ENCODE peak calls at places on chromosome 17, in nine cellular contexts. I is mesenchymal stem cell; N is mesendoderm; J is astrocyte of the spinal cord; Y is HL-60; B is neuronal stem cell; P is effector memory CD4-positive, alpha-beta T cell; W is hepatocyte; L is brain microvascular endothelial cell. Z is an unnamed sample.

GRCh38 chr17:67491009-67491677 is 114.1 kb downstream of the PITPNC1 start:
- DNase-seq in I (peak), N (no peak), J (peak), Y (peak), B (no peak), P (no peak), W (peak), L (peak), Z (peak)

GRCh38 chr17:45003877-45004276 is 35.8 kb upstream of the C1QL1 start:
- DNase-seq in I (no peak), N (peak), J (no peak), Y (no peak), B (no peak), P (no peak), W (no peak), L (no peak), Z (no peak)

GRCh38 chr17:68693466-68693865 is 92.3 kb upstream of the FAM20A start:
- DNase-seq in I (no peak), N (no peak), J (no peak), Y (no peak), B (no peak), P (no peak), W (no peak), L (no peak), Z (no peak)

GRCh38 chr17:14784997-14785696 is 480.0 kb downstream of the PMP22 start:
- DNase-seq in I (no peak), N (peak), J (no peak), Y (no peak), B (no peak), P (no peak), W (peak), L (no peak), Z (no peak)

GRCh38 chr17:7777017-7777416 is 57.0 kb upstream of the KDM6B start:
- DNase-seq in I (no peak), N (no peak), J (no peak), Y (no peak), B (no peak), P (no peak), W (no peak), L (no peak), Z (no peak)

GRCh38 chr17:51721711-51722110 is 436.8 kb downstream of the CA10 start:
- DNase-seq in I (no peak), N (no peak), J (no peak), Y (no peak), B (no peak), P (no peak), W (no peak), L (no peak), Z (no peak)

GRCh38 chr17:61426482-61427304 is 25.5 kb upstream of the TBX4 start:
- DNase-seq in I (no peak), N (no peak), J (no peak), Y (no peak), B (no peak), P (no peak), W (no peak), L (no peak), Z (no peak)

GRCh38 chr17:55487727-55488436 is 23.4 kb downstream of the SMIM36 start:
- DNase-seq in I (peak), N (no peak), J (no peak), Y (no peak), B (no peak), P (no peak), W (peak), L (no peak), Z (peak)

GRCh38 chr17:80706454-80706853 is 161.8 kb downstream of the RPTOR start:
- DNase-seq in I (no peak), N (peak), J (no peak), Y (no peak), B (no peak), P (no peak), W (no peak), L (no peak), Z (no peak)

GRCh38 chr17:5121186-5121841 is 5.5 kb downstream of the USP6 start:
- DNase-seq in I (no peak), N (no peak), J (no peak), Y (no peak), B (no peak), P (no peak), W (no peak), L (no peak), Z (no peak)

GRCh38 chr17:54992797-54993639 is 24.5 kb downstream of the STXBP4 start:
- DNase-seq in I (peak), N (peak), J (peak), Y (no peak), B (peak), P (no peak), W (peak), L (no peak), Z (peak)

GRCh38 chr17:13158511-13159240 is 140.8 kb upstream of the ELAC2 start:
- DNase-seq in I (no peak), N (no peak), J (no peak), Y (no peak), B (no peak), P (no peak), W (no peak), L (no peak), Z (no peak)

DNA sequence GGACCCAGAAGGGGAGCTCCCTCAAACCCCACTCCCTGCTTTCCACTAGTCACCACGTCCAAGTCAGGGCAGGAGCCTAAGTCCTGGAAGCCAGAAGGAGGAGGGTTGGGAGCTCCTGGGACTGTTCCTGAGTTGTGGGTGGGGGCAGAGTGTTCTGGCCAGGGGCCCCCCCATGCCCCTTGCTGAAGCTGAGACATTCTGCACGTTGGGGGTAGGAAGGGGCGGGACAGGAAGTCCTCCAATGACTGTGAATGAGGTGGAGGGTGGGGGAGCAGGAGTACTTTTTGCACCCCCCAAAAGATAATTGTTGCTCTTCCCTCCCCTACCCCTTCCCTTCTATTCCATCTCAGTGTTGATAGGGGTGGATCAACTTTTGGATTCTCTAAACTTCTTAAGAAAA is 21.4 kb upstream of the C17orf113 start:
- DNase-seq in I (no peak), N (no peak), J (no peak), Y (no peak), B (no peak), P (no peak), W (no peak), L (no peak), Z (no peak)
- H3K4me3 ChIP-seq in I (no peak), N (no peak), J (no peak), Y (no peak), B (no peak), P (no peak), W (no peak), L (no peak), Z (no peak)

GRCh38 chr17:73591278-73592078 is 52.8 kb downstream of the SDK2 start:
- DNase-seq in I (no peak), N (no peak), J (no peak), Y (no peak), B (no peak), P (peak), W (no peak), L (no peak), Z (no peak)
- H3K4me3 ChIP-seq in I (no peak), N (no peak), J (no peak), Y (no peak), B (no peak), P (peak), W (no peak), L (no peak), Z (no peak)

DNA sequence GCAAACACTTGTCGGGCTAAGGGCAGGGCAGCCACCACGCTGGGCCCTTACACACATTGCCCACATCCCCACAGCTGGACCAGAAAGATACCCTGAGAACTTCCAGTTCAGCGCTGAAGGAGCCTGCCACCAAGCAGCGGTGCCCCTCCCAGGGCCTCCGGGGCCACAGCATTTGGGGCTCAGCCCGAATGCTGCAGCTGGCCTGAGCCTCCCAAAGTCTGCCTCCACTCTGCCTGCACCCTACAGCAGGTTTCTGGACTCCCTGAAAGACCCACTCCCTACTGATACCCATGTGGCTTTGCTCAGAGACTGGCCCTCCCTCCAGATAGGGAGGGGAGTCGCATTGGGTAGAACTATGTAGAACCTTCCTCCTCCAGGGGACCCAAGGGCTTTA is 1.5 kb downstream of the MCRIP1 start:
- DNase-seq in I (no peak), N (no peak), J (no peak), Y (no peak), B (no peak), P (no peak), W (no peak), L (no peak), Z (no peak)
- H3K4me3 ChIP-seq in I (peak), N (no peak), J (no peak), Y (peak), B (peak), P (no peak), W (no peak), L (no peak), Z (no peak)

GRCh38 chr17:78252111-78252634 is 20.7 kb downstream of the TMEM235 start:
- DNase-seq in I (no peak), N (no peak), J (no peak), Y (no peak), B (no peak), P (peak), W (no peak), L (no peak), Z (no peak)
- H3K4me3 ChIP-seq in I (no peak), N (no peak), J (no peak), Y (no peak), B (no peak), P (peak), W (no peak), L (no peak), Z (no peak)

DNA sequence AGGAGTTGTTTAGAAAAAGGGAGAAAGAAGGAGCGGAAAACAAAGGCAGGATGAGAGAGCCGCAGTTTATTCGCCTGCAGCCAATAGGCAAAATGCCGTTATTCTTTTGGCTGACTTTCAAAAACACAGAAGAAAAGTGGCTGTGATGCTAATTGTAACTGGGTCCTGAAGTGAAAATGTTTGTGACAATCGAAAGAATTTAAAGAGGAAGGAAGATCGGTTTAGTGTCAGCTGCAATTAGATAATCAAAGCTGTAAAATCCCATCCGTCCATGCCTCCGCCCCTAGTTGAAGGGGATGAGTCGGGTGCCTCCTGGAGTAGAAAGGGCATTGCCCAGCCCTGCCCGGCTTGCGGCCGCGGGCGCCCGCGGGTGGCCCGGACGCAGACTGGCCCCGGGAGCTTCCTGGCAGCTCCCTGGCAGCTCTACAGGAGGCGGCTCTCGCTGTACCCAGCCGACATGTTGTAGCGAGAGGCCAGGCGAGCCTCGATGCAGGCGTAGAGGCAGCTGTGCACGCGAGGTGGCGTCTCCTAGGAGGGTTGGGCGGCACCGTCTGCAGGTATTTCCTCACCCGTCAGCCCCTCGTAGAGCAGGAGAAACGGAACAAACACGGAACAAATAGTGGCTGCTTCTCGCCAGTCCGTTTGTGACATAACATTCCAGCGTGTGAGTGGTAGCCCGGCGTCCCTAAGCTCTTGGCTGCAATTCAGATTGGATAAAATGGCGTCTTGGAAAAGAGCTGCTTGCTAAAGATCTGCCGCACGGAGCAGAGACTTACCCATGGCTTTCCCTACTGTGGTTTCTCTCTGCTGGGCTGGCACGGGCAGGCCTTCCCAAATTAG is 82.3 kb downstream of the TNRC6C start:
- DNase-seq in I (no peak), N (no peak), J (peak), Y (no peak), B (no peak), P (no peak), W (peak), L (peak), Z (peak)
- H3K4me3 ChIP-seq in I (peak), N (no peak), J (peak), Y (no peak), B (no peak), P (peak), W (no peak), L (peak), Z (peak)

DNA sequence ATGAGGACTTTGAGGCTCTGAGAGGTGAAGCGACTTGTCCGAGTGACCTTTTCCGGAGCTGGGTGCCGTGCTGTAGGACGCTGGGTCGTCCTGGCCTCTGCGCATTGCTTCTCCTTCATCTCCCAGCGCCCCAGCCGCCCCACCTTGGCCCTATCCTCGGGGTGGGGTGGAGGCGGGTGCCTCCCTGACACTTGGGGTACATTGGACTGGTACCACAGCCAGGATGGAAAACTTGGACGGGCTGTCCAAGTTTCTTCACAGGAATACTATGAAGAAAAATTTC is 147.9 kb downstream of the SPECC1 start:
- DNase-seq in I (no peak), N (no peak), J (no peak), Y (no peak), B (no peak), P (no peak), W (no peak), L (no peak), Z (no peak)
- H3K4me3 ChIP-seq in I (peak), N (peak), J (peak), Y (no peak), B (peak), P (peak), W (peak), L (peak), Z (peak)

Z was measured in cardiac fibroblast.